ENCODE peak calls at places on chromosome 17, in six cellular contexts. One of them, this sample, is unnamed.

GRCh38 chr17:37261286-37261685 is 114.5 kb upstream of the C17orf78 start:
- DNase-seq in breast epithelium: no peak
- DNase-seq in right atrium auricular region: no peak
- DNase-seq in hepatocyte: no peak
- DNase-seq in cardiac muscle cell: no peak
- DNase-seq in mammary epithelial cell: peak
- DNase-seq in this sample: no peak

GRCh38 chr17:21688293-21688949 is 3.9 kb upstream of the KCNJ18 start:
- DNase-seq in breast epithelium: no peak
- DNase-seq in right atrium auricular region: no peak
- DNase-seq in hepatocyte: no peak
- DNase-seq in cardiac muscle cell: no peak
- DNase-seq in mammary epithelial cell: no peak
- DNase-seq in this sample: no peak

GRCh38 chr17:74528491-74529199 is 2.6 kb downstream of the CD300LB start:
- DNase-seq in breast epithelium: peak
- DNase-seq in right atrium auricular region: peak
- DNase-seq in hepatocyte: no peak
- DNase-seq in cardiac muscle cell: no peak
- DNase-seq in mammary epithelial cell: no peak
- DNase-seq in this sample: no peak

GRCh38 chr17:49388692-49389513 is 25.8 kb downstream of the PHB1 start:
- DNase-seq in breast epithelium: no peak
- DNase-seq in right atrium auricular region: no peak
- DNase-seq in hepatocyte: no peak
- DNase-seq in cardiac muscle cell: no peak
- DNase-seq in mammary epithelial cell: no peak
- DNase-seq in this sample: no peak

GRCh38 chr17:50642722-50643656 is 8.3 kb downstream of the ABCC3 start:
- DNase-seq in breast epithelium: no peak
- DNase-seq in right atrium auricular region: no peak
- DNase-seq in hepatocyte: no peak
- DNase-seq in cardiac muscle cell: no peak
- DNase-seq in mammary epithelial cell: peak
- DNase-seq in this sample: no peak

GRCh38 chr17:32503251-32504165 is 16.7 kb downstream of the CDK5R1 start:
- DNase-seq in breast epithelium: no peak
- DNase-seq in right atrium auricular region: no peak
- DNase-seq in hepatocyte: no peak
- DNase-seq in cardiac muscle cell: no peak
- DNase-seq in mammary epithelial cell: peak
- DNase-seq in this sample: no peak

GRCh38 chr17:2397247-2398171 is 3.4 kb downstream of the MNT start:
- DNase-seq in breast epithelium: no peak
- DNase-seq in right atrium auricular region: no peak
- DNase-seq in hepatocyte: no peak
- DNase-seq in cardiac muscle cell: no peak
- DNase-seq in mammary epithelial cell: no peak
- DNase-seq in this sample: no peak

GRCh38 chr17:78127888-78128615 is 503 bp downstream of the TMC6 start:
- DNase-seq in breast epithelium: no peak
- DNase-seq in right atrium auricular region: no peak
- DNase-seq in hepatocyte: peak
- DNase-seq in cardiac muscle cell: peak
- DNase-seq in mammary epithelial cell: peak
- DNase-seq in this sample: peak

GRCh38 chr17:4658478-4659305 is 17.2 kb upstream of the ALOX15 start:
- DNase-seq in breast epithelium: no peak
- DNase-seq in right atrium auricular region: no peak
- DNase-seq in hepatocyte: peak
- DNase-seq in cardiac muscle cell: no peak
- DNase-seq in mammary epithelial cell: peak
- DNase-seq in this sample: no peak

GRCh38 chr17:77779711-77780539 is 178.6 kb upstream of the TNRC6C start:
- DNase-seq in breast epithelium: peak
- DNase-seq in right atrium auricular region: no peak
- DNase-seq in hepatocyte: no peak
- DNase-seq in cardiac muscle cell: peak
- DNase-seq in mammary epithelial cell: no peak
- DNase-seq in this sample: peak

GRCh38 chr17:39939588-39940419 is 12.3 kb downstream of the LRRC3C start:
- DNase-seq in breast epithelium: no peak
- DNase-seq in right atrium auricular region: no peak
- DNase-seq in hepatocyte: peak
- DNase-seq in cardiac muscle cell: no peak
- DNase-seq in mammary epithelial cell: peak
- DNase-seq in this sample: no peak

GRCh38 chr17:47839071-47839470 is 2.0 kb downstream of the SCRN2 start:
- DNase-seq in breast epithelium: no peak
- DNase-seq in right atrium auricular region: no peak
- DNase-seq in hepatocyte: no peak
- DNase-seq in cardiac muscle cell: no peak
- DNase-seq in mammary epithelial cell: no peak
- DNase-seq in this sample: no peak

GRCh38 chr17:47838636-47839035 is 2.4 kb downstream of the SCRN2 start:
- DNase-seq in breast epithelium: no peak
- DNase-seq in right atrium auricular region: no peak
- DNase-seq in hepatocyte: no peak
- DNase-seq in cardiac muscle cell: no peak
- DNase-seq in mammary epithelial cell: no peak
- DNase-seq in this sample: no peak

GRCh38 chr17:47841488-47842308 is 625 bp upstream of the SCRN2 start:
- DNase-seq in breast epithelium: no peak
- DNase-seq in right atrium auricular region: no peak
- DNase-seq in hepatocyte: no peak
- DNase-seq in cardiac muscle cell: no peak
- DNase-seq in mammary epithelial cell: no peak
- DNase-seq in this sample: no peak

GRCh38 chr17:47839899-47840741 is 953 bp downstream of the SCRN2 start:
- DNase-seq in breast epithelium: no peak
- DNase-seq in right atrium auricular region: no peak
- DNase-seq in hepatocyte: no peak
- DNase-seq in cardiac muscle cell: no peak
- DNase-seq in mammary epithelial cell: no peak
- DNase-seq in this sample: no peak

DNA sequence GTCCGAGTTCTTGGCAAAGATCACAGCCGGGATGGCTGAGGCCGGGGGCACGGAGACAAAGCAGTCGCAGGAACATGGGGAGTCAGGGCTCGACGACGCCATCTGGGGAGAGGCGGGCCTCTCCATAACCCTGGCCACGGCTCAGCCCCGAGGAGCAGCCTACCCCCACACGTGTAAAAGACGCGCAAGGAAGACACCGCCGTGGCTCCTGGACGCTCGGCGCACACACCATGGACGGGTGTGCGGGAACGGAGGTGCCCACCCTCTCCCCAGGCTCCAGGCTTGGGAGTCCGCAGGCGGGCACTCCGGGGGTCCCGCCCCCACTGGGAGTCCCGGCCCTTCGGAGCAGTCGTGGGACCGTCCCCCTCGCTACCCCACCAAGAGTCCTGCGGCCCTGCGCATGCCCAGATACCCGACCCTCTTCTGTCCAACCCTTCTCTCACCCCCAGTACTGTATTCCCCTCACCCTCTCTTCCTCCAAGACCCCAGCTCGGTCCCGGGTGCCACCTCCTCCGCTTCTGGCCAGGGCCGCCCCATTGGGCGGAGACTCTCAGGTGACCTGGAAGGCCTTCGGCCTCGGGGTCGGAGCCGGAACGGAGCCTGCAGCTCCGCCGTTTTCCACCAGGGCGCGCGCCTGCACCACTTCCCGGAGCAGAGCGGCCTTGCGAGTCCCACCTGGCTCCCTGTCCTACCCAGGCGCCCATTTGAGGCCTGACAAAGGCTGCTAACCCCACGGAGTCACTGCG is at the start of gene SCRN2:
- DNase-seq in breast epithelium: peak
- DNase-seq in right atrium auricular region: peak
- DNase-seq in hepatocyte: peak
- DNase-seq in cardiac muscle cell: peak
- DNase-seq in mammary epithelial cell: peak
- DNase-seq in this sample: peak
- H3K27ac ChIP-seq in breast epithelium: peak
- H3K27ac ChIP-seq in right atrium auricular region: peak
- H3K27ac ChIP-seq in hepatocyte: peak
- H3K27ac ChIP-seq in cardiac muscle cell: peak
- H3K27ac ChIP-seq in mammary epithelial cell: peak
- H3K27ac ChIP-seq in this sample: peak

DNA sequence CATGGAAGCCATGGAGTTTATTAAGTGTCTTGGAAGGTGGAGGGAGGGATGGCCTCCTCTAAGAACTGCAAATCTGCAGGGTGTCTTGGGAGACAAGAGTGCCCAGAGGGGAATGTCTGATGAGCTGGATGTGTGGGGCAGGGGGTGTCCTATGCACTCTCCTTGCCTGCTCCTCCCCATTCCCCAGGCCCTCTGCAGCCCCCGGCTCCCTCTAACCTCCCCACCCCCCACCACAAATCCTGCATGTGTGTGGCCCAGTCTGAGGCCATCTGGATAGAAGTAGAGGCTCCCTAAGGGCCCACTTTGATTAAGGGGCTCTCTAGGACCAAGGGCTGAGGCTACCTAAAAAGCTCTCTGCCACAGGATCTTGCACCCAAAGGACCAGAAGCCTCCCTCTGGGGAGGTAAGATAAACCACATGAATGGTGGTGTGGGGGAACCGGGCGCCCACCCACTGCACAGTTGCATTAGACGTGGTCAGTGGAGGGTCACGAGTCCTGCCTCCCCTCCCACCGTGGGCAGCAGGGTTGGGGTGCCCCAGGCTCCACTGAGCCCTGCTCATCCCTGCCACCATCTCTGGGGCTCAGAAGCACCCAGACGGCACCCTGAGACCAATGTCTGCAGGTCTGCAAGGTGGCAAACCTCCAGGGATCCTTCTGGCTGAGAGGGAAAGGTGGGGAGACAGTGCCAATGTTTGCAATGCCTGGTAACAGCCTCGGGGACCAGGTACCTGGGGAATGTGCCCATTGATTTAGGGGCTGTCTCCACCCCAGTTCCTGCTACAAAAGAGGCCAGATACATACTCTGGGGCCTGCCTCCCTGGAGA is 618 bp downstream of the AANAT start:
- DNase-seq in breast epithelium: no peak
- DNase-seq in right atrium auricular region: no peak
- DNase-seq in hepatocyte: no peak
- DNase-seq in cardiac muscle cell: no peak
- DNase-seq in mammary epithelial cell: no peak
- DNase-seq in this sample: no peak
- H3K27ac ChIP-seq in breast epithelium: no peak
- H3K27ac ChIP-seq in right atrium auricular region: no peak
- H3K27ac ChIP-seq in hepatocyte: no peak
- H3K27ac ChIP-seq in cardiac muscle cell: no peak
- H3K27ac ChIP-seq in mammary epithelial cell: no peak
- H3K27ac ChIP-seq in this sample: no peak

DNA sequence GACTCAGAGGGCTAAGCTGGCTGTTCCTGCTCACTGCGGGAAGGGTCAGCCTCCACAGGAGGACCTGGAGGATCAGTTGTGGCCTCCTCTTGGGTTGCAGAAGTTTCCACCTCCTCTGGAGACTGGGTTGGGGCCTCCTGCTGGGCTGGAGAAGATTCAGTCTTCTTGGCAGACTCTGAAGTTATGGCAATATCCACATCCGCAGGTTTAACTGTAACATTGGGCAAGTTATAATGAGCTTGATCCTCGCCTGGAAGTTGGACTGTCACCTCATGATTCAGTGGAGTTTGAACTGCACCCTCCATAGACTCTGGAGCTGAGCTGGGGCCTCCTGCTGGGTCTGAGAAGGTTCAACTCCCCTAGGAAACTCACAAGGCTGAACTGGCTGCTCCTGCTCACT is 47.6 kb upstream of the TMEM97 start:
- DNase-seq in breast epithelium: no peak
- DNase-seq in right atrium auricular region: no peak
- DNase-seq in hepatocyte: no peak
- DNase-seq in cardiac muscle cell: no peak
- DNase-seq in mammary epithelial cell: no peak
- DNase-seq in this sample: no peak
- H3K27ac ChIP-seq in breast epithelium: no peak
- H3K27ac ChIP-seq in right atrium auricular region: no peak
- H3K27ac ChIP-seq in hepatocyte: no peak
- H3K27ac ChIP-seq in cardiac muscle cell: no peak
- H3K27ac ChIP-seq in mammary epithelial cell: no peak
- H3K27ac ChIP-seq in this sample: no peak

DNA sequence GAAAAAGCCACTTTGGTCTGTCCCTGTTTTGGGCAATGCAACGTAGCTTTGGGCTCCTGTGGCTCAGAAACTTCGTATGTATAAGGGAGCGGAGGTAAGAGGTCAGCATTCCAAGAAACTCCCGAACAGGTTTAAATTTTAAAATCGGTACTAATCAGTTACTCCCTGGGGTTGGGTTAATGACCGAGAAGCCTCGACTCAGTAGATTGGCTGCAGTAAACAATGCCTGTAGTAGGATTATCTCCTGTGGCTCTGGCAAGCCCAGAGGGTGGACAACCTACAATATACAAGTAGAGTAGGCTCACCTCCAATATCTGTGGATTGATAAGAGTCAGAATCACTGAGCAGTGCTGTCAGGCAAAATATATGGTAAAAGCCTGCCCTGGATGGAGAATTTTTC is 1.6 kb upstream of the GNA13 start:
- DNase-seq in breast epithelium: no peak
- DNase-seq in right atrium auricular region: no peak
- DNase-seq in hepatocyte: no peak
- DNase-seq in cardiac muscle cell: no peak
- DNase-seq in mammary epithelial cell: no peak
- DNase-seq in this sample: no peak
- H3K27ac ChIP-seq in breast epithelium: peak
- H3K27ac ChIP-seq in right atrium auricular region: peak
- H3K27ac ChIP-seq in hepatocyte: peak
- H3K27ac ChIP-seq in cardiac muscle cell: no peak
- H3K27ac ChIP-seq in mammary epithelial cell: peak
- H3K27ac ChIP-seq in this sample: no peak

GRCh38 chr17:80455328-80455710 is 21.1 kb downstream of the NPTX1 start:
- DNase-seq in breast epithelium: peak
- DNase-seq in right atrium auricular region: peak
- DNase-seq in hepatocyte: peak
- DNase-seq in cardiac muscle cell: peak
- DNase-seq in mammary epithelial cell: no peak
- DNase-seq in this sample: no peak
- H3K27ac ChIP-seq in breast epithelium: peak
- H3K27ac ChIP-seq in right atrium auricular region: peak
- H3K27ac ChIP-seq in hepatocyte: peak
- H3K27ac ChIP-seq in cardiac muscle cell: peak
- H3K27ac ChIP-seq in mammary epithelial cell: peak
- H3K27ac ChIP-seq in this sample: peak

This sample was measured in substantia nigra.